ENCODE peak calls at places on chromosomes 2 and 18, in five cellular contexts. Q, E, W, I and U are unnamed samples.

GRCh38 chr2:47359375-47359868 is 43.5 kb upstream of the MSH2 start:
- DNase-seq in Q (no peak), E (no peak), W (no peak), I (no peak), U (no peak)

GRCh38 chr2:10048501-10049171 is 5.3 kb downstream of the KLF11 start:
- DNase-seq in Q (no peak), E (peak; percentile 43), W (peak; percentile 62), I (no peak), U (peak; percentile 65)

GRCh38 chr2:100662866-100663265 is 100.1 kb downstream of the PDCL3 start:
- DNase-seq in Q (no peak), E (no peak), W (no peak), I (no peak), U (no peak)

GRCh38 chr2:8669157-8669852 is 12.6 kb upstream of the ID2 start:
- DNase-seq in Q (no peak), E (no peak), W (peak; percentile 28), I (peak; percentile 2), U (no peak)

GRCh38 chr2:198994678-198995077 is 463.1 kb downstream of the SATB2 start:
- DNase-seq in Q (no peak), E (no peak), W (no peak), I (no peak), U (no peak)

GRCh38 chr2:46294185-46294836 is 2.9 kb upstream of the EPAS1 start:
- DNase-seq in Q (no peak), E (peak; percentile 49), W (no peak), I (peak; percentile 59), U (peak; percentile 42)

GRCh38 chr18:29172151-29173015 is 995.5 kb upstream of the CDH2 start:
- DNase-seq in Q (no peak), E (no peak), W (peak; percentile 42), I (no peak), U (peak; percentile 51)

GRCh38 chr2:30078521-30078920 is 68.3 kb upstream of the YPEL5 start:
- DNase-seq in Q (no peak), E (peak; percentile 28), W (peak; percentile 5), I (no peak), U (no peak)

GRCh38 chr2:84815146-84815545 is 65.7 kb downstream of the TRABD2A start:
- DNase-seq in Q (no peak), E (no peak), W (peak; percentile 70), I (no peak), U (no peak)

GRCh38 chr2:226981731-226982373 is 146.0 kb downstream of the RHBDD1 start:
- DNase-seq in Q (no peak), E (peak; percentile 51), W (no peak), I (no peak), U (no peak)

DNA sequence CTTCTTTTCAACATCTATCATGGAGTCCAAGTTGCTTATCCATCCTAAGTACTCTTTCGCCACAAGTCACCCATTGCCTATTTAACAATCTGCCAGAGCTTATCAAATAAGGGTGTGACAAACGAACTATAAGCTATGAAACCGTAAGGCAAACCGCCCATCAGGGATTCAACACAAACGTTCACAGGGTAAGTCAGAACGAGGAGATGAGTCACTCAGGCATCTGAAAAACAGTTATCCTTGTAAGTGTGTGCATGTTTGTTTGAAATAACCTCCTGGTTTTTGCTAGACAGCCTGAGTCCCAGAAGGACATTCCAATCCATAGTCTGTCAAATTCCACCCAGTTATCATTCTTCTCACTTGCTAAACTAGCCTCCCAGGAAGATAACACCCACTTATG is 299.1 kb downstream of the PAX3 start:
- DNase-seq in Q (no peak), E (peak; percentile 26), W (peak; percentile 91), I (no peak), U (peak; percentile 86)
- H3K18ac ChIP-seq in Q (no peak overlapping the region), E (no peak overlapping the region), W (no peak overlapping the region), I (no peak overlapping the region), U (no peak overlapping the region)

GRCh38 chr2:233429175-233429897 is 75.0 kb downstream of the DGKD start:
- DNase-seq in Q (no peak), E (no peak), W (no peak), I (no peak), U (no peak)
- H3K4me1 ChIP-seq in Q (no peaks in the 10 kb centered on the region), E (no peaks in the 10 kb centered on the region), W (peaks cover 13% of the 10 kb centered on the region), I (no peaks in the 10 kb centered on the region), U (no peaks in the 10 kb centered on the region)

GRCh38 chr2:196503398-196503797 is 136.1 kb upstream of the CCDC150 start:
- DNase-seq in Q (no peak), E (no peak), W (no peak), I (no peak), U (no peak)

GRCh38 chr2:196499686-196500085 is 139.8 kb upstream of the CCDC150 start:
- DNase-seq in Q (no peak), E (no peak), W (no peak), I (no peak), U (no peak)

GRCh38 chr2:196500686-196501431 is 138.7 kb upstream of the CCDC150 start:
- DNase-seq in Q (no peak), E (peak; percentile 87), W (peak; percentile 16), I (no peak), U (peak; percentile 10)

GRCh38 chr2:196502413-196502812 is 137.1 kb upstream of the CCDC150 start:
- DNase-seq in Q (no peak), E (no peak), W (no peak), I (no peak), U (no peak)

GRCh38 chr2:196498962-196499361 is 140.6 kb upstream of the CCDC150 start:
- DNase-seq in Q (no peak), E (no peak), W (no peak), I (no peak), U (no peak)
- H2BK120ac ChIP-seq in Q (no peak overlapping the region), E (no peak overlapping the region), W (no peak overlapping the region), I (no peak overlapping the region), U (no peak overlapping the region)

GRCh38 chr2:169478745-169479256 is 493 bp upstream of the BBS5 start:
- DNase-seq in Q (no peak), E (no peak), W (no peak), I (no peak), U (no peak)

GRCh38 chr2:169480079-169480465 is 778 bp downstream of the BBS5 start:
- DNase-seq in Q (no peak), E (peak; percentile 11), W (peak; percentile 10), I (no peak), U (no peak)

GRCh38 chr2:169476459-169476858 is 2.8 kb upstream of the BBS5 start:
- DNase-seq in Q (no peak), E (no peak), W (peak; percentile 61), I (no peak), U (no peak)

GRCh38 chr2:169478339-169478738 is 955 bp upstream of the BBS5 start:
- DNase-seq in Q (no peak), E (peak; percentile 7), W (peak; percentile 58), I (no peak), U (no peak)

GRCh38 chr2:169479257-169480078 is at the start of gene BBS5:
- DNase-seq in Q (peak; percentile 15), E (peak; percentile 76), W (peak; percentile 87), I (peak; percentile 73), U (peak; percentile 87)
- H3K18ac ChIP-seq in Q (no peak within 1 kb of the TSS), E (no peak within 1 kb of the TSS), W (peak within 1 kb of the TSS; percentile 50), I (no peak within 1 kb of the TSS), U (peak within 1 kb of the TSS; percentile 85)